ENCODE peak calls at places on chromosomes 5 and 9, in four cellular contexts. T, Z, O and G are unnamed samples.

GRCh38 chr9:33159760-33160127 is 7.4 kb downstream of the B4GALT1 start:
- DNase-seq in T (peak), Z (peak), O (peak), G (no peak)

GRCh38 chr9:105290401-105290800 is 46.0 kb downstream of the SLC44A1 start:
- DNase-seq in T (peak), Z (no peak), O (no peak), G (peak)

GRCh38 chr5:85990998-85991397 is 626.7 kb upstream of the COX7C start:
- DNase-seq in T (no peak), Z (no peak), O (no peak), G (no peak)

GRCh38 chr5:25405850-25406249 is 761.1 kb upstream of the CDH10 start:
- DNase-seq in T (no peak), Z (no peak), O (no peak), G (no peak)

GRCh38 chr5:181243521-181244307 is at the start of gene RACK1:
- DNase-seq in T (peak), Z (peak), O (no peak), G (peak)

GRCh38 chr5:158423623-158424200 is 564.8 kb upstream of the CLINT1 start:
- DNase-seq in T (peak), Z (no peak), O (no peak), G (no peak)

GRCh38 chr9:12817702-12818101 is 42.9 kb downstream of the LURAP1L start:
- DNase-seq in T (peak), Z (no peak), O (no peak), G (peak)

GRCh38 chr5:56479701-56480304 is 246.7 kb upstream of the ANKRD55 start:
- DNase-seq in T (no peak), Z (no peak), O (no peak), G (no peak)

GRCh38 chr5:74977475-74977874 is 74.9 kb downstream of the GCNT4 start:
- DNase-seq in T (no peak), Z (no peak), O (no peak), G (no peak)

GRCh38 chr5:160039810-160040470 is 31.0 kb downstream of the TTC1 start:
- DNase-seq in T (peak), Z (no peak), O (no peak), G (no peak)

GRCh38 chr5:117872798-117873368 is 1115.5 kb downstream of the DTWD2 start:
- DNase-seq in T (no peak), Z (no peak), O (no peak), G (no peak)

GRCh38 chr5:33235304-33235703 is 205.5 kb upstream of the TARS1 start:
- DNase-seq in T (no peak), Z (no peak), O (no peak), G (no peak)

GRCh38 chr5:83374547-83374946 is 97.0 kb upstream of the VCAN start:
- DNase-seq in T (peak), Z (no peak), O (no peak), G (no peak)

GRCh38 chr5:140556438-140556837 is 835 bp downstream of the SRA1 start:
- DNase-seq in T (peak), Z (no peak), O (no peak), G (no peak)
- H3K27ac ChIP-seq in T (peak), Z (peak), O (peak), G (no peak)

DNA sequence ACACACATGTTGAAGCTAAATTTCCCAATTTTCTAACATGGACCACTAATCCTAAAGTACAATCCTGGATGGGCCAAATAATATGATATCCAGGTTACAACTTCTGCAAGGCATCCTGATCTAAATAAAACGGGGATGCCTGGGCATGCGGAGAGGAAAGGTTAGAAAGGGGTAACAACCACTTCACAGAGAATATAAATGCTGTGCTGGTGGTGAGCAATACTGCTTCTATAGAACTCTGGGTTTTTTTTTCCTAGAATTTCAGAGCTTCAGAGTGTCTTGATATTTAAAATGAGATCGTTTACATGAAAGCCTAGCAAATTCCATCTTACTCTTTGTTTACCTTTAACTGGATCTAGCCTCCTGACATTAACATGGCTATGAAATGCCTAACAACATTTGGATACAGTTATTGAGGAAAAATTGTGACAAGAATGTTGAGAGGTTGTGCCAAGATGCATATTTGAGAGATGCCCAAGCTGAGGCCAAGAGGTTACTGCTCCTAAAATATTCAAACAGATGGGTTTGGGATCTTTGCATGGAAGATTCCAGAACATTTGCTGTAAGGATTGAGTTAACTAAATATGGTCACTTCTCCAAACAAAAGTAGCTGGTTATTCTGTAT is 22.4 kb downstream of the TNFAIP8 start:
- DNase-seq in T (peak), Z (no peak), O (no peak), G (no peak)
- H3K27ac ChIP-seq in T (no peak), Z (no peak), O (no peak), G (no peak)

DNA sequence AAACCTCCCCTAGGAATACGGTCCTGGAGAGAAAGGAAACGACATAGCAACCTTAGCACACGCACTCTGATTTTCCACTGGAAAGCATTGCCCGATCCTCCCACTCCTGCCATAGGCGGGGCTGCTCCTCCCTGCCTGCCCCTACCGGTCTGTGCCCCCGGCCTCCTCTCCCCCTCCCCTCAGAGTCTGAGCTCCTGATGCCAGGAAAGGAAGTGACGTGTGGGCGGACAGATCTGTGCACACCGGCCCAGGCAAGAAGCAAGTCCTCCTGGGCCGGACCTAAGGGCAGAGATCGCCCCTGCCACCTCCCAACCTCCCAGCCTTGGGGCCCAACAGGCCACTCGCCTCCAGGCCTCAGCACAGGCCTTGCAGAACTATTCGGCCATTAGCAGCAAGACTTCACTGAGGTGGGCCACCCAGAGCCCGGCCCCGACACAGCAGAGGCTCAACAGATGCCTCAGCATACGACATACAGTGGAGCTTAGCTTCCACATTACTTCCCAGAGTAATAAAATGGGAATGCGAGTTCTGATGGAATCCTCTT is 7.2 kb downstream of the NINJ1 start:
- DNase-seq in T (no peak), Z (peak), O (no peak), G (no peak)
- H3K27ac ChIP-seq in T (no peak), Z (peak), O (peak), G (peak)

GRCh38 chr5:73186976-73187375 is 14.0 kb downstream of the TMEM174 start:
- DNase-seq in T (no peak), Z (no peak), O (no peak), G (no peak)
- H3K27ac ChIP-seq in T (no peak), Z (no peak), O (no peak), G (no peak)

DNA sequence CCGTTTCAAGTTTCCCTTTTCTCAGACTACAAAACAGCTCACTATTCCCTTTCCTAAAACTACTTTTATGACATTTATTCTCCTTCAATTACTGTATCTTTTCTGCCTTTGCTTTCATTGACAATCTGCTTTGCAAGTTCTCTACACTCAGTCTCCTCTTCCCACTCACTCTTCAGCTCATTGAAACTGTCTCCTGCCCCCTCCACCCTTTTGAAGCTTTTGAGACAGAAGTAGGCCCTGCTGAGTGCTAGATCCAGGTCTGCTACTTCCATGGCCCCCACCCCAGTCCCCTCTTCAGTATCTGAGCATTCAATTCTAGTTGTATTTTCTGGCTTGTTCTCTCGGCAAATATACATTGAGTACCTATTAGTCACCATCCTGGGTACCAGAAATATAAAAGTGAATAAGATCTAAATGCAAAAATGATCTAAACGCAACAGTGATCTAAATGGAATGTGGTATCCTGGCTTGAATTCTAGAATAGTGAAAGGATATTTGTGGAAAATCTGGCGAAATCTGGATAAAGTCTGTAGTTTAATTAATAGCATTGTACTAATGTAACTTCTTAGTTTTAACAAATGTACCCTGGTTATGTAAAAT is 58.4 kb downstream of the OR2K2 start:
- DNase-seq in T (peak), Z (no peak), O (no peak), G (no peak)
- H3K27ac ChIP-seq in T (no peak), Z (no peak), O (no peak), G (no peak)